ENCODE peak calls at places on chromosomes 2 and 18, in nine cellular contexts. B is stimulated activated CD4-positive, alpha-beta T cell treated with anti-CD3 and anti-CD28 coated beads, Interleukin-1b, Interleukin-23, amount 100 ng/mL, for 24 hours; N is transverse colon; Q is hypothalamus; A is COR-L47; T is activated CD4-positive, CD25-positive, alpha-beta regulatory T cell; R is GM12864; V is AML-193; I is effector memory CD8-positive, alpha-beta T cell. D is an unnamed sample.

GRCh38 chr2:182144780-182145170 is 159.1 kb downstream of the PPP1R1C start:
- DNase-seq in B (no peak), N (no peak), Q (peak), A (no peak), T (no peak), R (no peak), V (no peak), I (no peak), D (no peak)

GRCh38 chr2:217220228-217221013 is 360.6 kb upstream of the TNP1 start:
- DNase-seq in B (no peak), N (no peak), Q (no peak), A (no peak), T (no peak), R (no peak), V (peak), I (no peak), D (no peak)

GRCh38 chr18:2442726-2443275 is 128.5 kb downstream of the METTL4 start:
- DNase-seq in B (no peak), N (no peak), Q (no peak), A (no peak), T (no peak), R (no peak), V (no peak), I (no peak), D (no peak)

GRCh38 chr2:30208453-30208852 is 22.9 kb upstream of the LBH start:
- DNase-seq in B (no peak), N (peak), Q (peak), A (peak), T (no peak), R (no peak), V (peak), I (peak), D (peak)

GRCh38 chr2:238032755-238033337 is 28.0 kb upstream of the SCLY start:
- DNase-seq in B (no peak), N (no peak), Q (no peak), A (no peak), T (no peak), R (no peak), V (no peak), I (no peak), D (no peak)

GRCh38 chr2:25920326-25920725 is 42.0 kb upstream of the ASXL2 start:
- DNase-seq in B (no peak), N (no peak), Q (no peak), A (no peak), T (no peak), R (no peak), V (no peak), I (no peak), D (no peak)

GRCh38 chr2:40797115-40797514 is 345.2 kb upstream of the SLC8A1 start:
- DNase-seq in B (no peak), N (no peak), Q (no peak), A (no peak), T (no peak), R (no peak), V (no peak), I (no peak), D (no peak)

GRCh38 chr2:173750332-173750731 is 214.8 kb downstream of the SP3 start:
- DNase-seq in B (no peak), N (no peak), Q (no peak), A (peak), T (no peak), R (no peak), V (no peak), I (no peak), D (no peak)

GRCh38 chr2:2263196-2263829 is 67.8 kb downstream of the MYT1L start:
- DNase-seq in B (no peak), N (no peak), Q (no peak), A (no peak), T (no peak), R (no peak), V (no peak), I (no peak), D (no peak)

GRCh38 chr2:48016620-48017019 is 110.3 kb upstream of the FBXO11 start:
- DNase-seq in B (no peak), N (no peak), Q (no peak), A (no peak), T (no peak), R (no peak), V (no peak), I (no peak), D (no peak)

GRCh38 chr2:239561448-239562001 is 160.7 kb upstream of the HDAC4 start:
- DNase-seq in B (no peak), N (peak), Q (no peak), A (no peak), T (no peak), R (no peak), V (no peak), I (no peak), D (no peak)

GRCh38 chr18:36811955-36812354 is 16.8 kb downstream of the TPGS2 start:
- DNase-seq in B (no peak), N (no peak), Q (no peak), A (no peak), T (no peak), R (no peak), V (no peak), I (no peak), D (no peak)